ENCODE peak calls at places on chromosomes 11 and 22, in five cellular contexts. T is neuronal stem cell, B is H1, A is mesenchymal stem cell, Y is trophoblast cell. N is an unnamed sample.

GRCh38 chr11:72238040-72238450 is 5.9 kb downstream of the PHOX2A start:
- DNase-seq in T (peak; percentile 71), B (peak; percentile 92), A (peak; percentile 72), Y (peak; percentile 61), N (peak; percentile 97)

GRCh38 chr11:31412946-31413345 is 43.3 kb downstream of the DNAJC24 start:
- DNase-seq in Y (no peak), T (no peak), A (peak; percentile 61), B (no peak), N (no peak)

GRCh38 chr11:113705871-113706654 is at the start of gene TMPRSS5:
- DNase-seq in T (peak; percentile 32), Y (no peak), B (no peak), A (no peak), N (no peak)

GRCh38 chr22:22394589-22394988 is 114.0 kb downstream of the ZNF280B start:
- DNase-seq in T (no peak), Y (no peak), A (no peak), B (no peak), N (no peak)

GRCh38 chr11:15884792-15885540 is 471.4 kb downstream of the SOX6 start:
- DNase-seq in T (no peak), Y (no peak), B (no peak), A (peak; percentile 76), N (no peak)

GRCh38 chr11:69529001-69529400 is 47.5 kb downstream of the LINC01488 start:
- DNase-seq in T (no peak), A (no peak), Y (no peak), B (no peak), N (no peak)

GRCh38 chr11:2306971-2307732 is 5.3 kb downstream of the TSPAN32 start:
- DNase-seq in A (peak; percentile 22), B (no peak), T (no peak), Y (no peak), N (peak; percentile 25)

GRCh38 chr11:1570531-1570895 is 1.6 kb downstream of the DUSP8 start:
- DNase-seq in A (no peak), Y (no peak), B (no peak), T (no peak), N (no peak)

GRCh38 chr22:42991010-42991651 is 23.8 kb downstream of the PACSIN2 start:
- DNase-seq in T (no peak), A (peak; percentile 87), Y (peak; percentile 88), B (no peak), N (no peak)

GRCh38 chr11:60214386-60214785 is 28.6 kb downstream of the MS4A4E start:
- DNase-seq in A (no peak), T (no peak), B (no peak), Y (no peak), N (no peak)

GRCh38 chr11:84855846-84856245 is 771.3 kb downstream of the DLG2 start:
- DNase-seq in B (no peak), A (peak; percentile 36), Y (no peak), T (no peak), N (no peak)

GRCh38 chr11:27329867-27330632 is 33.0 kb downstream of the CCDC34 start:
- DNase-seq in A (no peak), B (no peak), T (no peak), Y (no peak), N (no peak)

GRCh38 chr11:121112498-121113455 is 11.7 kb downstream of the TECTA start:
- DNase-seq in Y (peak; percentile 46), T (peak; percentile 37), A (peak; percentile 84), B (peak; percentile 56), N (peak; percentile 78)

GRCh38 chr11:3022982-3023381 is 30.9 kb upstream of the NAP1L4 start:
- DNase-seq in T (no peak), B (no peak), Y (peak; percentile 30), A (peak; percentile 58), N (no peak)

GRCh38 chr11:28529046-28529445 is 420.9 kb downstream of the METTL15 start:
- DNase-seq in B (no peak), Y (no peak), T (no peak), A (peak; percentile 86), N (no peak)

GRCh38 chr22:17552737-17553136 is 10.6 kb upstream of the SLC25A18 start:
- DNase-seq in A (no peak), B (no peak), Y (no peak), T (no peak), N (no peak)

GRCh38 chr11:35799655-35800054 is 137.1 kb downstream of the TRIM44 start:
- DNase-seq in Y (no peak), B (no peak), A (no peak), T (no peak), N (no peak)

GRCh38 chr11:8090756-8091155 is 9.7 kb downstream of the TUB start:
- DNase-seq in Y (no peak), T (peak; percentile 72), B (peak; percentile 90), A (peak; percentile 42), N (peak; percentile 80)

GRCh38 chr22:38108561-38109319 is 1.7 kb downstream of the BAIAP2L2 start:
- DNase-seq in Y (no peak), A (no peak), T (no peak), B (no peak), N (no peak)

GRCh38 chr22:49951678-49951985 is 8.9 kb upstream of the PIM3 start:
- DNase-seq in T (no peak), B (no peak), Y (no peak), A (no peak), N (no peak)

GRCh38 chr11:7965386-7965785 is at the start of gene NLRP10:
- DNase-seq in A (peak; percentile 6), Y (no peak), B (no peak), T (no peak), N (no peak)

GRCh38 chr11:69240332-69241074 is 53.5 kb upstream of the MYEOV start:
- DNase-seq in Y (peak; percentile 16), A (no peak), T (no peak), B (no peak), N (peak; percentile 35)

GRCh38 chr22:30701872-30702271 is 7.2 kb downstream of the OSBP2 start:
- DNase-seq in Y (no peak), B (no peak), A (no peak), T (no peak), N (no peak)

GRCh38 chr22:42203609-42204008 is 66.8 kb downstream of the TCF20 start:
- DNase-seq in A (no peak), Y (no peak), T (no peak), B (no peak), N (no peak)

GRCh38 chr22:42769574-42770447 is 49.1 kb upstream of the A4GALT start:
- DNase-seq in B (no peak), T (no peak), A (peak; percentile 89), Y (peak; percentile 19), N (no peak)

GRCh38 chr22:49686495-49687219 is 141.0 kb downstream of the BRD1 start:
- DNase-seq in T (no peak), B (no peak), Y (no peak), A (no peak), N (peak; percentile 22)

GRCh38 chr11:68584097-68584496 is 100.2 kb upstream of the GAL start:
- DNase-seq in Y (no peak), B (peak; percentile 94), A (no peak), T (peak; percentile 56), N (peak; percentile 82)

GRCh38 chr11:130206141-130206540 is 46.6 kb downstream of the ST14 start:
- DNase-seq in T (no peak), Y (no peak), A (no peak), B (no peak), N (peak; percentile 22)

GRCh38 chr11:65419773-65420481 is 2.7 kb upstream of the NEAT1 start:
- DNase-seq in A (peak; percentile 98), Y (peak; percentile 89), T (no peak), B (peak; percentile 52), N (peak; percentile 80)

GRCh38 chr11:3894128-3894731 is 38.8 kb downstream of the STIM1 start:
- DNase-seq in B (no peak), T (no peak), Y (peak; percentile 61), A (peak; percentile 19), N (no peak)

DNA sequence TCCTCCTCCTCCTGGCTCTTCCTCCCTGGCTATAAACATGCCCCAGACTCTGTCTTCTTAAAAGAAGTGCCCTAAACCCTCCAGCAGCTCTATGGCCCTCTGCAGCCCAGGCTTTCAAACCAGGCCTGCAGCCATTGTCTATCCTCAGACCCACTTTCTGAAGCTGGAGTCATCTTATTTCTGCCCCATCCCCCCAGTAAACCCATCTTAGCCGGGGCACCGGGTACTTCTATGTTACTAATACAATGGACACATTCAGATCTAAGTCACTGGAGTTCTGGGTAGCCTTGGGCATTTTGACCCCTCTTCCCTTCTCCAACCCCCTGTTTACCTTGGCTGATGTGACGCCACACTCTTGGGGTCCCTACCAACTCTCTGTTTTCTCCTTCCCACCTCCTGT is 29.7 kb upstream of the CACNG2 start:
- DNase-seq in A (no peak), Y (no peak), T (no peak), B (no peak), N (peak; percentile 9)
- H2BK12ac ChIP-seq in A (no peak overlapping the region), Y (no peak overlapping the region), T (no peak overlapping the region), B (no peak overlapping the region), N (no peak overlapping the region)

GRCh38 chr11:47566166-47566546 is 757 bp downstream of the PTPMT1 start:
- DNase-seq in Y (peak; percentile 32), B (no peak), A (peak; percentile 25), T (no peak), N (peak; percentile 48)

GRCh38 chr11:47571012-47571729 is 5.8 kb downstream of the PTPMT1 start:
- DNase-seq in T (no peak), Y (no peak), A (no peak), B (no peak), N (no peak)

GRCh38 chr11:47571895-47572294 is 6.5 kb downstream of the PTPMT1 start:
- DNase-seq in Y (no peak), B (no peak), A (peak; percentile 32), T (no peak), N (no peak)

GRCh38 chr11:47572715-47573255 is 6.0 kb downstream of the KBTBD4 start:
- DNase-seq in B (no peak), Y (no peak), A (no peak), T (no peak), N (no peak)

GRCh38 chr11:47569646-47570045 is 4.2 kb downstream of the PTPMT1 start:
- DNase-seq in T (no peak), A (no peak), Y (no peak), B (no peak), N (no peak)
- H3K14ac ChIP-seq in T (no peak overlapping the region), A (no peak overlapping the region), Y (no peak overlapping the region), B (no peak overlapping the region), N (no peak overlapping the region)

GRCh38 chr11:87369888-87370287 is 332.2 kb downstream of the TMEM135 start:
- DNase-seq in B (no peak), Y (peak; percentile 54), T (no peak), A (no peak), N (no peak)
- H2BK12ac ChIP-seq in B (no peak overlapping the region), Y (peak overlapping the region; percentile 15), T (no peak overlapping the region), A (no peak overlapping the region), N (no peak overlapping the region)

DNA sequence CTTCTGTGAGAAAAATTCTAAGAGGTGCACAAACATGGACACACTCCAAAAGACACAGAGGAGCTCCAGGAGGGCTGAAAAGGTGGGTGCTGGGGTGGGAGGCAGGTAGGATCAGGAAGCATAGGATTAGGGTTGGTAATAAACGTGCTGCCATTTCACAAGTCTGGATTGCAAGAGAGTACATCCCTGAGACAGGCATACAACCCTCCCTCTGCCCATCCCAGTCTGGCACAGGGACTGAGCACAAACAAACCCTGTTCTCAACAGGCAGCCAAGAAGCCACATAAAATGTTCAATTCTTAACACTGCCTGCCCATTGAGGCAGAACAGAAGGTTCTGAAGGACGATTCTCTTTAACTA is 18.5 kb downstream of the SLC35F2 start:
- DNase-seq in A (no peak), T (no peak), B (no peak), Y (no peak), N (no peak)
- H3K14ac ChIP-seq in A (peak overlapping the region; percentile 44), T (no peak overlapping the region), B (no peak overlapping the region), Y (peak overlapping the region; percentile 76), N (no peak overlapping the region)

N was measured in H9.